ENCODE peak calls at places on chromosomes 16 and 17, in seven cellular contexts. B, M, J, E, Y, X and P are unnamed samples.

GRCh38 chr17:80092959-80093358 is 8.4 kb upstream of the GAA start:
- DNase-seq in B (no peak), X (no peak), Y (no peak), M (no peak), J (no peak), E (no peak), P (no peak)

GRCh38 chr17:79923974-79924638 is 84.9 kb upstream of the CBX4 start:
- DNase-seq in M (no peak), E (peak), J (peak), Y (no peak), B (peak), X (peak), P (peak)

GRCh38 chr16:54648575-54648974 is 282.1 kb upstream of the IRX5 start:
- DNase-seq in M (no peak), B (no peak), J (no peak), E (no peak), Y (no peak), X (no peak), P (no peak)

GRCh38 chr17:64174686-64175456 is 44.9 kb upstream of the ERN1 start:
- DNase-seq in B (peak), J (no peak), E (no peak), Y (no peak), X (no peak), M (peak), P (peak)

GRCh38 chr16:35868630-35869029 is 2409.2 kb downstream of the TP53TG3F start:
- DNase-seq in M (no peak), J (no peak), B (no peak), Y (no peak), E (no peak), X (no peak), P (no peak)

GRCh38 chr16:85227924-85228462 is 115.7 kb upstream of the CIBAR2 start:
- DNase-seq in J (peak), X (no peak), E (no peak), Y (no peak), B (peak), M (peak), P (peak)

GRCh38 chr17:81910840-81911276 is 341 bp downstream of the PCYT2 start:
- DNase-seq in Y (no peak), B (no peak), M (no peak), X (no peak), J (no peak), E (no peak), P (no peak)

GRCh38 chr16:86157616-86158247 is 258.8 kb downstream of the IRF8 start:
- DNase-seq in Y (no peak), M (no peak), X (no peak), J (no peak), E (no peak), B (no peak), P (no peak)

GRCh38 chr16:79408355-79408754 is 192.2 kb downstream of the MAF start:
- DNase-seq in J (no peak), X (no peak), E (no peak), Y (no peak), B (no peak), M (no peak), P (no peak)

GRCh38 chr16:87108941-87109340 is 208.3 kb downstream of the C16orf95 start:
- DNase-seq in B (no peak), Y (no peak), J (no peak), E (no peak), M (no peak), X (no peak), P (no peak)

GRCh38 chr17:66087073-66087472 is 104.9 kb downstream of the CEP112 start:
- DNase-seq in B (peak), X (no peak), M (peak), Y (no peak), J (no peak), E (no peak), P (no peak)

GRCh38 chr17:49703557-49704277 is 4.0 kb downstream of the SLC35B1 start:
- DNase-seq in X (no peak), J (peak), Y (no peak), E (no peak), M (peak), B (peak), P (peak)

GRCh38 chr17:19738073-19738449 is 10.0 kb downstream of the ALDH3A1 start:
- DNase-seq in M (no peak), B (no peak), Y (no peak), E (no peak), X (no peak), J (no peak), P (no peak)

GRCh38 chr17:12730931-12731521 is 58.3 kb upstream of the ARHGAP44 start:
- DNase-seq in J (peak), X (no peak), E (no peak), M (peak), B (peak), Y (no peak), P (no peak)

GRCh38 chr16:58094791-58095574 is 34.2 kb downstream of the CFAP20 start:
- DNase-seq in E (no peak), J (no peak), B (no peak), X (no peak), M (no peak), Y (no peak), P (no peak)

GRCh38 chr17:78899361-78900260 is 3.4 kb downstream of the CEP295NL start:
- DNase-seq in E (no peak), J (no peak), M (no peak), X (no peak), B (peak), Y (no peak), P (peak)

GRCh38 chr17:33086878-33087277 is 95.2 kb downstream of the SPACA3 start:
- DNase-seq in J (no peak), B (no peak), Y (no peak), E (no peak), M (no peak), X (no peak), P (no peak)

GRCh38 chr16:49456763-49457162 is 83.2 kb downstream of the C16orf78 start:
- DNase-seq in M (no peak), X (no peak), B (no peak), J (no peak), Y (peak), E (no peak), P (no peak)